ENCODE peak calls at places on chromosomes 11 and 22, in five cellular contexts. A is A172, H is caudate nucleus, O is left ventricle myocardium inferior, S is cardiac fibroblast. M is an unnamed sample.

GRCh38 chr11:104073950-104074349 is 37.5 kb downstream of the DDI1 start:
- DNase-seq in A (peak), H (no peak), O (no peak), S (peak), M (no peak)

GRCh38 chr11:73760066-73760679 is 701 bp downstream of the RAB6A start:
- DNase-seq in A (peak), H (no peak), O (peak), S (peak), M (peak)

GRCh38 chr22:23856721-23857605 is 712 bp upstream of the SLC2A11 start:
- DNase-seq in A (no peak), H (no peak), O (no peak), S (peak), M (peak)

GRCh38 chr11:82843057-82843795 is 57.0 kb downstream of the PRCP start:
- DNase-seq in A (no peak), H (no peak), O (no peak), S (no peak), M (no peak)

GRCh38 chr11:27904358-27905055 is 203.4 kb downstream of the KIF18A start:
- DNase-seq in A (peak), H (no peak), O (no peak), S (peak), M (no peak)

GRCh38 chr11:44568358-44568705 is 2.9 kb downstream of the CD82 start:
- DNase-seq in A (no peak), H (no peak), O (no peak), S (no peak), M (no peak)

GRCh38 chr11:33214187-33214586 is 43.0 kb upstream of the HIPK3 start:
- DNase-seq in A (no peak), H (no peak), O (no peak), S (peak), M (no peak)

GRCh38 chr11:128095459-128096096 is 491.8 kb downstream of the ETS1 start:
- DNase-seq in A (peak), H (no peak), O (no peak), S (peak), M (no peak)

GRCh38 chr22:44098966-44099530 is 74.9 kb downstream of the PARVB start:
- DNase-seq in A (no peak), H (no peak), O (no peak), S (no peak), M (no peak)

GRCh38 chr11:71213696-71214552 is 38.5 kb downstream of the SHANK2 start:
- DNase-seq in A (no peak), H (no peak), O (no peak), S (no peak), M (no peak)

GRCh38 chr22:36360011-36360410 is 27.8 kb downstream of the MYH9 start:
- DNase-seq in A (peak), H (no peak), O (no peak), S (no peak), M (no peak)

GRCh38 chr11:117876341-117877119 is at the start of gene FXYD6:
- DNase-seq in A (peak), H (no peak), O (peak), S (no peak), M (no peak)

GRCh38 chr11:69488543-69488940 is 7.1 kb downstream of the LINC01488 start:
- DNase-seq in A (no peak), H (no peak), O (peak), S (no peak), M (no peak)

GRCh38 chr11:68049509-68050370 is 10.9 kb downstream of the TCIRG1 start:
- DNase-seq in A (peak), H (no peak), O (no peak), S (peak), M (no peak)

GRCh38 chr22:43305806-43306205 is 37.4 kb downstream of the SCUBE1 start:
- DNase-seq in A (no peak), H (no peak), O (peak), S (no peak), M (no peak)

GRCh38 chr11:94926698-94927237 is 46.6 kb downstream of the CWC15 start:
- DNase-seq in A (peak), H (no peak), O (peak), S (peak), M (peak)

GRCh38 chr11:23995891-23996290 is 501.0 kb upstream of the LUZP2 start:
- DNase-seq in A (no peak), H (no peak), O (no peak), S (peak), M (no peak)

GRCh38 chr11:77101043-77101537 is 1.6 kb upstream of the OMP start:
- DNase-seq in A (peak), H (no peak), O (no peak), S (peak), M (no peak)

GRCh38 chr11:65489706-65490310 is 9.0 kb upstream of the MALAT1 start:
- DNase-seq in A (no peak), H (no peak), O (no peak), S (peak), M (no peak)

GRCh38 chr11:120079750-120080610 is 57.9 kb downstream of the TRIM29 start:
- DNase-seq in A (no peak), H (no peak), O (peak), S (no peak), M (no peak)

GRCh38 chr11:104928831-104929230 is 30.6 kb upstream of the CASP12 start:
- DNase-seq in A (no peak), H (no peak), O (no peak), S (no peak), M (no peak)

GRCh38 chr11:12719221-12719620 is 45.0 kb downstream of the TEAD1 start:
- DNase-seq in A (no peak), H (no peak), O (no peak), S (no peak), M (no peak)

GRCh38 chr11:126083829-126084607 is 21.4 kb upstream of the CDON start:
- DNase-seq in A (no peak), H (no peak), O (no peak), S (no peak), M (no peak)

GRCh38 chr22:46802608-46803027 is 40.2 kb downstream of the TBC1D22A start:
- DNase-seq in A (no peak), H (no peak), O (no peak), S (no peak), M (no peak)

GRCh38 chr22:33923660-33924246 is 3.5 kb upstream of the LARGE1 start:
- DNase-seq in A (peak), H (peak), O (no peak), S (peak), M (no peak)

GRCh38 chr11:18384157-18384641 is 10.2 kb upstream of the LDHA start:
- DNase-seq in A (peak), H (no peak), O (peak), S (peak), M (no peak)

GRCh38 chr11:126332221-126332711 is 23.2 kb upstream of the ST3GAL4 start:
- DNase-seq in A (peak), H (peak), O (peak), S (peak), M (peak)

GRCh38 chr11:121328213-121328966 is 35.8 kb downstream of the SC5D start:
- DNase-seq in A (no peak), H (no peak), O (no peak), S (no peak), M (no peak)

GRCh38 chr22:31676700-31677099 is 14.7 kb upstream of the PISD start:
- DNase-seq in A (no peak), H (peak), O (peak), S (peak), M (peak)

GRCh38 chr11:75100314-75100713 is 3.6 kb upstream of the OR2AT4 start:
- DNase-seq in A (peak), H (no peak), O (no peak), S (peak), M (no peak)

GRCh38 chr22:38352436-38352835 is 35.2 kb upstream of the CSNK1E start:
- DNase-seq in A (no peak), H (no peak), O (no peak), S (no peak), M (no peak)

GRCh38 chr11:88103337-88104206 is 71.7 kb downstream of the RAB38 start:
- DNase-seq in A (peak), H (no peak), O (no peak), S (peak), M (no peak)

GRCh38 chr22:42769574-42770447 is 49.1 kb upstream of the A4GALT start:
- DNase-seq in A (peak), H (no peak), O (peak), S (peak), M (no peak)

GRCh38 chr11:130979386-130979972 is 63.2 kb upstream of the SNX19 start:
- DNase-seq in A (no peak), H (no peak), O (no peak), S (peak), M (no peak)

GRCh38 chr11:46281374-46281831 is 3.9 kb downstream of the CREB3L1 start:
- DNase-seq in A (no peak), H (no peak), O (no peak), S (peak), M (no peak)

GRCh38 chr11:8283510-8284272 is 20.0 kb upstream of the LMO1 start:
- DNase-seq in A (peak), H (no peak), O (no peak), S (no peak), M (no peak)

GRCh38 chr11:46003647-46004046 is 81.2 kb downstream of the LARGE2 start:
- DNase-seq in A (no peak), H (no peak), O (no peak), S (peak), M (no peak)

GRCh38 chr11:75597636-75598035 is 35.6 kb downstream of the SERPINH1 start:
- DNase-seq in A (peak), H (no peak), O (no peak), S (peak), M (no peak)